ENCODE peak calls at places on chromosomes 11 and 22, in nine cellular contexts. S, M, Y, J, H, C, U, R and V are unnamed samples.

GRCh38 chr22:27461470-27461869 is 340.1 kb downstream of the MN1 start:
- DNase-seq in S (no peak), M (no peak), Y (no peak), J (peak), H (no peak), C (no peak), U (no peak), R (no peak), V (no peak)

GRCh38 chr11:45366196-45366595 is 80.1 kb upstream of the SYT13 start:
- DNase-seq in S (no peak), M (no peak), Y (no peak), J (no peak), H (no peak), C (no peak), U (no peak), R (no peak), V (no peak)

GRCh38 chr11:117177534-117178209 is 871 bp upstream of the SIDT2 start:
- DNase-seq in S (peak), M (peak), Y (no peak), J (no peak), H (no peak), C (peak), U (no peak), R (no peak), V (peak)

GRCh38 chr22:28464179-28464578 is 215.5 kb downstream of the TTC28 start:
- DNase-seq in S (no peak), M (no peak), Y (no peak), J (no peak), H (no peak), C (no peak), U (no peak), R (no peak), V (no peak)

GRCh38 chr11:123682976-123683375 is 28.6 kb upstream of the SCN3B start:
- DNase-seq in S (no peak), M (no peak), Y (no peak), J (no peak), H (no peak), C (no peak), U (no peak), R (no peak), V (no peak)

GRCh38 chr11:69086152-69086551 is 37.4 kb downstream of the TPCN2 start:
- DNase-seq in S (peak), M (no peak), Y (peak), J (no peak), H (no peak), C (no peak), U (peak), R (peak), V (no peak)

GRCh38 chr11:1872267-1872985 is 19.3 kb downstream of the PRR33 start:
- DNase-seq in S (peak), M (no peak), Y (no peak), J (no peak), H (no peak), C (no peak), U (no peak), R (no peak), V (peak)

GRCh38 chr11:92717240-92717639 is 252.2 kb upstream of the MTNR1B start:
- DNase-seq in S (no peak), M (no peak), Y (no peak), J (no peak), H (no peak), C (no peak), U (no peak), R (no peak), V (no peak)

GRCh38 chr11:34978236-34979191 is 62.1 kb downstream of the PDHX start:
- DNase-seq in S (no peak), M (no peak), Y (no peak), J (no peak), H (no peak), C (no peak), U (no peak), R (no peak), V (no peak)

GRCh38 chr22:35352214-35353111 is 28.4 kb upstream of the HMOX1 start:
- DNase-seq in S (peak), M (peak), Y (peak), J (peak), H (peak), C (peak), U (peak), R (peak), V (no peak)

GRCh38 chr11:13503393-13503792 is 7.6 kb upstream of the PTH start:
- DNase-seq in S (no peak), M (no peak), Y (no peak), J (no peak), H (no peak), C (no peak), U (peak), R (no peak), V (no peak)

GRCh38 chr11:62171261-62171723 is 18.7 kb upstream of the SCGB1D1 start:
- DNase-seq in S (peak), M (peak), Y (peak), J (peak), H (peak), C (peak), U (peak), R (peak), V (no peak)

GRCh38 chr11:126231725-126232459 is 20.3 kb downstream of the FAM118B start:
- DNase-seq in S (no peak), M (no peak), Y (no peak), J (no peak), H (no peak), C (no peak), U (no peak), R (no peak), V (no peak)

GRCh38 chr11:94376841-94377240 is 24.4 kb downstream of the GPR83 start:
- DNase-seq in S (no peak), M (no peak), Y (no peak), J (no peak), H (no peak), C (no peak), U (no peak), R (no peak), V (no peak)

GRCh38 chr22:31062566-31063230 is 18.4 kb upstream of the SMTN start:
- DNase-seq in S (no peak), M (no peak), Y (no peak), J (no peak), H (no peak), C (no peak), U (no peak), R (no peak), V (no peak)

GRCh38 chr22:48782817-48783511 is 1044.7 kb downstream of the BRD1 start:
- DNase-seq in S (peak), M (no peak), Y (no peak), J (peak), H (no peak), C (peak), U (no peak), R (peak), V (no peak)

GRCh38 chr22:47158457-47158856 is 396.0 kb downstream of the TBC1D22A start:
- DNase-seq in S (no peak), M (no peak), Y (no peak), J (no peak), H (no peak), C (no peak), U (no peak), R (no peak), V (no peak)

GRCh38 chr11:70740475-70740825 is 342.1 kb downstream of the CTTN start:
- DNase-seq in S (no peak), M (no peak), Y (no peak), J (no peak), H (no peak), C (no peak), U (no peak), R (no peak), V (no peak)

GRCh38 chr11:45169310-45170072 is 23.1 kb downstream of the PRDM11 start:
- DNase-seq in S (no peak), M (no peak), Y (no peak), J (no peak), H (no peak), C (no peak), U (no peak), R (no peak), V (no peak)

GRCh38 chr11:94647926-94648325 is 80.8 kb downstream of the PIWIL4 start:
- DNase-seq in S (no peak), M (no peak), Y (peak), J (no peak), H (no peak), C (no peak), U (no peak), R (no peak), V (peak)

GRCh38 chr22:32564170-32565001 is 89.8 kb downstream of the FBXO7 start:
- DNase-seq in S (peak), M (no peak), Y (no peak), J (no peak), H (no peak), C (no peak), U (peak), R (no peak), V (peak)

GRCh38 chr11:36354221-36355003 is 58.3 kb downstream of the PRR5L start:
- DNase-seq in S (no peak), M (no peak), Y (no peak), J (no peak), H (no peak), C (no peak), U (no peak), R (no peak), V (no peak)

GRCh38 chr11:17432041-17432440 is 43.6 kb upstream of the KCNJ11 start:
- DNase-seq in S (no peak), M (no peak), Y (no peak), J (no peak), H (no peak), C (no peak), U (no peak), R (no peak), V (no peak)

GRCh38 chr11:5046754-5047330 is 516 bp downstream of the OR52J3 start:
- DNase-seq in S (no peak), M (no peak), Y (no peak), J (no peak), H (peak), C (no peak), U (no peak), R (no peak), V (no peak)
- TF ChIP-seq EP300 in S (no peak), M (no peak), Y (no peak), J (no peak), H (no peak), C (no peak), U (no peak), R (no peak), V (no peak)

GRCh38 chr11:76587810-76588454 is 82.6 kb downstream of the LRRC32 start:
- DNase-seq in S (no peak), M (no peak), Y (no peak), J (no peak), H (no peak), C (no peak), U (no peak), R (no peak), V (no peak)
- TF ChIP-seq EP300 in S (no peak), M (no peak), Y (no peak), J (no peak), H (no peak), C (no peak), U (no peak), R (no peak), V (no peak)

GRCh38 chr11:43708776-43709175 is 28.2 kb downstream of the HSD17B12 start:
- DNase-seq in S (no peak), M (no peak), Y (no peak), J (no peak), H (no peak), C (no peak), U (no peak), R (no peak), V (no peak)
- TF ChIP-seq EP300 in S (no peak), M (no peak), Y (no peak), J (no peak), H (no peak), C (no peak), U (no peak), R (no peak), V (no peak)

GRCh38 chr22:45683248-45683647 is 11.6 kb downstream of the ATXN10 start:
- DNase-seq in S (no peak), M (no peak), Y (peak), J (no peak), H (no peak), C (peak), U (no peak), R (no peak), V (no peak)

GRCh38 chr22:45682069-45682468 is 10.4 kb downstream of the ATXN10 start:
- DNase-seq in S (no peak), M (no peak), Y (no peak), J (no peak), H (no peak), C (no peak), U (no peak), R (no peak), V (no peak)

GRCh38 chr22:45683680-45684079 is 12.0 kb downstream of the ATXN10 start:
- DNase-seq in S (no peak), M (no peak), Y (no peak), J (no peak), H (no peak), C (no peak), U (no peak), R (no peak), V (no peak)

GRCh38 chr22:45678961-45679912 is 7.6 kb downstream of the ATXN10 start:
- DNase-seq in S (no peak), M (no peak), Y (no peak), J (no peak), H (no peak), C (no peak), U (no peak), R (no peak), V (no peak)

DNA sequence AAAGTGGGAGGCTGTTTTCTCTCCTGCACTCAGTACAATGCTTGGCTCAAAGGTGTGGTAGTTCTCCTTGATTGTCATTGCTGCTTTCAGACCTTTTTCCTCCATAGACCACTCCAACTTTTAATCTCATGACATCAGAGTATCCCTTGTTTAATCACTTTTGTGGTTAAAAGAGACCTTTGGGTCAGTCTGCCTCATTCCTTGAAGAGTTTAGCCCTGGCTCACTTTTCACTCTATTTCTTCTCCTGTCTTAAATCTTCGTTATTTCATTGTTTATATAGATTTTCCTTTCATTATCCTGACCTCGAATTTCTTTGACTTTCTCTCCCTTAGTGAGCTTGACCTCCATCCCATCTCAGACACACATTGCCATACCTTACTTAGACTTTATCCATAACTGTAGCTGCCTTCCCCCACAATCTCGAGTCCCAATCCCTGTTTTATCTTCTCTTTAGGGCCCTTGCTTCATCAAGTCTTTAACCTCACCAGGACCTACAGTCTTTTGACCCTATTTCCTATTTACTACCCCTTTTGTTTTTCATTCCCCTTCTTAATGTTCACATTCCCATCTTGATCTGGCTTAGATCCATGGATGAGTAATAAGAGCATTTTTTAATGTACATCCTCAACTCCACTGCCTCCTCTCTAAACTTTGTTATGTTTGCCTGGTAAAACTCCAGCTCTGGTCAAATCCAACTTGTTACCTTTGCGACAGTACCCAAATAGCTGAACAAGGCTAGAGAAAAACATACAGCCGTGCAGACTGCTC is 9.5 kb downstream of the ATXN10 start:
- DNase-seq in S (no peak), M (no peak), Y (no peak), J (no peak), H (no peak), C (no peak), U (no peak), R (no peak), V (no peak)
- TF ChIP-seq EP300 in S (no peak), M (no peak), Y (no peak), J (no peak), H (no peak), C (no peak), U (no peak), R (no peak), V (no peak)

GRCh38 chr11:67261635-67261941 is 4.7 kb upstream of the GRK2 start:
- DNase-seq in S (peak), M (no peak), Y (no peak), J (no peak), H (no peak), C (no peak), U (no peak), R (no peak), V (no peak)
- TF ChIP-seq EP300 in S (no peak), M (no peak), Y (no peak), J (no peak), H (no peak), C (no peak), U (no peak), R (no peak), V (no peak)